ENCODE peak calls at places on chromosomes 4 and X, in eight cellular contexts. N is neural progenitor cell; Z is T47D; I is activated CD8-positive, alpha-beta memory T cell treated with anti-CD3 and anti-CD28 coated beads for 48 hours; H is endodermal cell; K is body of pancreas; J is foreskin fibroblast; P is GDM1. U is an unnamed sample.
A peak's percentile ranks its signal among the peaks of the same experiment; 100 is the strongest.

GRCh38 chrX:41350976-41351569 is 17.1 kb downstream of the DDX3X start:
- DNase-seq in K (no peak), J (peak; percentile 26), H (peak; percentile 43), N (no peak), I (no peak), Z (no peak), P (no peak), U (no peak)

GRCh38 chr4:150828159-150828558 is 186.9 kb downstream of the LRBA start:
- DNase-seq in N (no peak), P (no peak), J (no peak), I (peak; percentile 6), K (peak; percentile 7), Z (no peak), H (no peak), U (no peak)

GRCh38 chrX:53048169-53049126 is at the start of gene GPR173:
- DNase-seq in N (peak; percentile 74), P (no peak), I (no peak), Z (no peak), K (peak; percentile 2), H (peak; percentile 85), J (peak; percentile 83), U (peak; percentile 89)

GRCh38 chrX:73977542-73978169 is 326.3 kb upstream of the ZCCHC13 start:
- DNase-seq in I (no peak), P (no peak), K (no peak), H (peak; percentile 51), N (peak; percentile 16), J (no peak), Z (no peak), U (no peak)

GRCh38 chr4:6992728-6993655 is 50.2 kb upstream of the TADA2B start:
- DNase-seq in J (no peak), H (no peak), Z (no peak), N (no peak), I (no peak), P (no peak), K (peak; percentile 56), U (peak; percentile 86)

GRCh38 chrX:53288173-53288572 is 6.8 kb upstream of the IQSEC2 start:
- DNase-seq in H (peak; percentile 80), Z (no peak), I (no peak), J (peak; percentile 43), N (peak; percentile 84), K (peak; percentile 51), P (peak; percentile 15), U (peak; percentile 87)

GRCh38 chrX:16610121-16610565 is 39.8 kb upstream of the S100G start:
- DNase-seq in Z (no peak), H (no peak), N (no peak), J (peak; percentile 62), I (no peak), P (no peak), K (no peak), U (no peak)

GRCh38 chr4:182604953-182605352 is 312.2 kb downstream of the DCTD start:
- DNase-seq in Z (no peak), P (no peak), H (no peak), N (no peak), I (no peak), J (no peak), K (no peak), U (no peak)

GRCh38 chr4:177391287-177391686 is 51.0 kb downstream of the AGA start:
- DNase-seq in K (no peak), P (no peak), H (no peak), J (no peak), Z (no peak), N (no peak), I (no peak), U (no peak)

U was measured in left kidney.